ENCODE peak calls at places on chromosome 11, in nine cellular contexts. G, P, Q, O, Y, N, M, W and J are unnamed samples. For H3K4me1, the result is how much of the 10 kb centered on the place peaks cover.

GRCh38 chr11:67410369-67410831 is 5.1 kb upstream of the CARNS1 start:
- DNase-seq in G (no peak), P (no peak), Q (no peak), O (no peak), Y (no peak), N (no peak), M (no peak), W (no peak), J (no peak)

GRCh38 chr11:63564056-63564784 is 1.0 kb upstream of the PLAAT2 start:
- DNase-seq in G (no peak), P (no peak), Q (no peak), O (no peak), Y (no peak), N (no peak), M (no peak), W (no peak), J (no peak)

GRCh38 chr11:19453893-19454292 is 213.1 kb upstream of the E2F8 start:
- DNase-seq in G (no peak), P (no peak), Q (peak), O (no peak), Y (no peak), N (no peak), M (no peak), W (no peak), J (peak)

GRCh38 chr11:127943152-127943551 is 644.2 kb downstream of the ETS1 start:
- DNase-seq in G (no peak), P (no peak), Q (no peak), O (no peak), Y (no peak), N (no peak), M (no peak), W (no peak), J (no peak)

GRCh38 chr11:115503083-115503885 is 931 bp downstream of the CADM1 start:
- DNase-seq in G (no peak), P (peak), Q (peak), O (peak), Y (peak), N (peak), M (peak), W (peak), J (peak)

GRCh38 chr11:16527525-16528246 is 171.3 kb upstream of the SOX6 start:
- DNase-seq in G (no peak), P (no peak), Q (no peak), O (no peak), Y (no peak), N (no peak), M (no peak), W (no peak), J (no peak)

GRCh38 chr11:34926101-34926830 is 9.8 kb downstream of the PDHX start:
- DNase-seq in G (no peak), P (no peak), Q (no peak), O (peak), Y (peak), N (no peak), M (no peak), W (no peak), J (peak)

GRCh38 chr11:12291313-12291712 is 86.1 kb upstream of the PARVA start:
- DNase-seq in G (no peak), P (no peak), Q (no peak), O (no peak), Y (no peak), N (no peak), M (peak), W (no peak), J (no peak)

GRCh38 chr11:1070594-1071462 is 3.8 kb upstream of the MUC2 start:
- DNase-seq in G (no peak), P (no peak), Q (no peak), O (no peak), Y (no peak), N (no peak), M (no peak), W (no peak), J (no peak)

GRCh38 chr11:17343907-17344306 is 7.7 kb upstream of the NCR3LG1 start:
- DNase-seq in G (no peak), P (no peak), Q (no peak), O (no peak), Y (peak), N (no peak), M (no peak), W (no peak), J (peak)

DNA sequence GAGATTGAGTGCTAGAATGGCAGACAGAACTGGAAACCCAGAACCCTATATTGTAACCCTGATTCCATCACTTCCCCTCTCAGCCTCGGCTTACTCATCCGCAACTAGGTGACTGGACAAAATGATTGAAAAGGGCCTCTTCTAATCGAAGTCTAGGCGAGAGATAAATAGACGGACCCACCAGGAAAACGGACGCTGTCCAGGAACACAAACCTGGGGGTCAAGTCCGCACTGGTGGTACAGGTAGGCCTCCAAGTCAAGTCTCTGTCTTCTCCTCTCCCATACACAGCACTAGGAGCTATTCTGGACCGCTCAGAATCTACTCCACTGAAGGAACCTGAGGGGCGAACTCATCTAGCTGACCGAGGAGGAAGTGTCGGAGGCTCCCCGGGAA is 497 bp downstream of the PSMA1 start:
- DNase-seq in G (no peak), P (no peak), Q (no peak), O (no peak), Y (no peak), N (no peak), M (no peak), W (no peak), J (peak)
- H3K4me1 ChIP-seq in G (under half), P (under half), Q (under half), O (under half), Y (under half), N (under half), M (under half), W (under half), J (under half)

DNA sequence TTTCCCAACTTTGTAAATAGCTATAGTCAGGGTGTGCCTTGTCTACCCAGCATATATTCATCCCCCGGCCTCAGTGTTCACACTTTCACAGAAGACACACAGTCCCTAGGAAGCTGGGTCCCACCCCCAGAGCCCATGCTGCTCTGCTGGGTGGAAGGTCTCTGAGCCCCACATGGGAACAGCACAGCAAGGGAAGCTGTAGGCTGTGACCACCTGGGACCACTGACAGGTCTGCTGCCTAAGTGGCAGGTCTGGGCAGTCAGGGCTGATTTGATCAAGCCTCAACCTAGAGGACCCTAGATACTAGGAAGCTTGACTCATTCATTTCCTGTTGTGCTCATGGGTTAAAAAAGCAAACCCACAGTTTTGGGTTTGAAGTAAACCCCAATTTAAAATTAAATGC is 16.8 kb downstream of the IL10RA start:
- DNase-seq in G (no peak), P (no peak), Q (no peak), O (no peak), Y (no peak), N (no peak), M (no peak), W (peak), J (no peak)
- H3K4me1 ChIP-seq in G (under half), P (under half), Q (half or more), O (under half), Y (under half), N (under half), M (under half), W (under half), J (under half)

DNA sequence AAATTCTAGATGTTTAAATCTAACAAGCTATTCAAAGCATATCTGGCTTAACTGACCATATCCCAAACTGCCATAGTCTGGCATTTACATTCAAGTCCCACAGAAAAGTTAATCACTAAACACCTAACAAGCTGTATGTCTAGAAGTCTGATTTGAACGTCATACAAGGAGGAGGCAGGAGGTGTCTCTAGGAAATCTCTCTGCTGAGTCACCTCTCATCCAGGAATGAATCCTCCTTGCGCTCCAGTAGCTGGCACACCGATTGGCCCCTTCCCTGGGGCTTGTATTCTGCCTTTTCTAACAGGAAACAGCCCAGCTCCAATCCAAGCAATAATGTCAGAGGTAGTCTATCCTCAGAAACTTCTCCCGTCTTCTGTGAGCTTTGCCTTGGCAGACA is 31.8 kb downstream of the FEZ1 start:
- DNase-seq in G (no peak), P (no peak), Q (no peak), O (no peak), Y (peak), N (peak), M (no peak), W (no peak), J (no peak)
- H3K4me1 ChIP-seq in G (under half), P (under half), Q (under half), O (under half), Y (under half), N (under half), M (under half), W (under half), J (under half)

DNA sequence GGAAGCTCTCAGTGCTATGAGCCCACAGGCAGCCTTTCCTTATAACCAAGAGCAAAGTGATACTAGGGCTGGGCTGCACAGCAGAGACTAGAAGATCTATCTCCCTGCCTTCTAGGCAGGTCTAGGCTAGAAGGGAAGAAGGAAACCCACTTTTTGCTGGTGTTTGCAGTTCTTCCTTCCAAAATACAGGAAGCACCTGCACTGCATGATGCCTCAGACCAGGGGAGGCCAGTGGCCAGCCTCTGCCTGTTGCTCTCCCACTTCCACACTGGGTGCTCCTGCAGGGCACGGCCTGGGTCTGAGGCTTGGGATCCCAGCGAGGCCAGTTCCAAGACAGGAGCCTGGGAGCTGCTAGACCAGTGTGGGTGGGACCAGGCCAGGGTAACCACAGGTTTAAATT is 6.0 kb upstream of the UCP3 start:
- DNase-seq in G (no peak), P (no peak), Q (no peak), O (no peak), Y (no peak), N (no peak), M (no peak), W (no peak), J (no peak)
- H3K4me1 ChIP-seq in G (under half), P (under half), Q (half or more), O (under half), Y (under half), N (under half), M (under half), W (under half), J (under half)

GRCh38 chr11:119730347-119730613 is 1.3 kb upstream of the NECTIN1 start:
- DNase-seq in G (no peak), P (no peak), Q (no peak), O (no peak), Y (no peak), N (no peak), M (no peak), W (no peak), J (no peak)
- H3K4me1 ChIP-seq in G (under half), P (under half), Q (under half), O (under half), Y (under half), N (under half), M (under half), W (under half), J (under half)

GRCh38 chr11:133956650-133957633 is at the start of gene IGSF9B:
- DNase-seq in G (peak), P (peak), Q (peak), O (peak), Y (peak), N (peak), M (peak), W (peak), J (peak)

GRCh38 chr11:133953999-133954398 is 2.8 kb downstream of the IGSF9B start:
- DNase-seq in G (no peak), P (no peak), Q (no peak), O (no peak), Y (no peak), N (no peak), M (no peak), W (no peak), J (no peak)

GRCh38 chr11:133955945-133956421 is 785 bp downstream of the IGSF9B start:
- DNase-seq in G (no peak), P (no peak), Q (no peak), O (peak), Y (no peak), N (no peak), M (no peak), W (no peak), J (no peak)

GRCh38 chr11:133953571-133953970 is 3.2 kb downstream of the IGSF9B start:
- DNase-seq in G (no peak), P (no peak), Q (no peak), O (no peak), Y (no peak), N (no peak), M (no peak), W (no peak), J (no peak)

GRCh38 chr11:133955091-133955846 is 1.5 kb downstream of the IGSF9B start:
- DNase-seq in G (no peak), P (no peak), Q (peak), O (peak), Y (peak), N (no peak), M (no peak), W (peak), J (peak)
- H3K4me1 ChIP-seq in G (under half), P (under half), Q (under half), O (under half), Y (under half), N (under half), M (under half), W (under half), J (under half)